ENCODE peak calls at places on chromosomes 7 and 10, in eight cellular contexts. B, C, H, W, F, N, D and Y are unnamed samples.

GRCh38 chr7:128359939-128360338 is 1.6 kb downstream of the PRRT4 start:
- DNase-seq in B (no peak), C (no peak), H (no peak), W (no peak), F (no peak), N (no peak), D (no peak), Y (no peak)

GRCh38 chr10:123428302-123428701 is 237.9 kb upstream of the GPR26 start:
- DNase-seq in B (no peak), C (no peak), H (no peak), W (no peak), F (no peak), N (no peak), D (no peak), Y (no peak)

GRCh38 chr10:44379907-44380306 is 5.0 kb downstream of the CXCL12 start:
- DNase-seq in B (no peak), C (no peak), H (no peak), W (no peak), F (no peak), N (no peak), D (no peak), Y (no peak)

GRCh38 chr10:131048595-131048994 is 262.9 kb downstream of the TCERG1L start:
- DNase-seq in B (no peak), C (no peak), H (no peak), W (no peak), F (no peak), N (no peak), D (no peak), Y (no peak)

GRCh38 chr7:150412518-150413247 is 33.6 kb downstream of the ZNF775 start:
- DNase-seq in B (no peak), C (no peak), H (no peak), W (no peak), F (no peak), N (no peak), D (no peak), Y (no peak)

GRCh38 chr10:110837418-110838120 is 34.2 kb upstream of the PDCD4 start:
- DNase-seq in B (no peak), C (no peak), H (no peak), W (no peak), F (no peak), N (no peak), D (no peak), Y (no peak)

GRCh38 chr7:2005746-2006145 is 227.0 kb downstream of the MAD1L1 start:
- DNase-seq in B (no peak), C (no peak), H (no peak), W (no peak), F (no peak), N (no peak), D (no peak), Y (no peak)

GRCh38 chr10:83988435-83988834 is 150.9 kb upstream of the GHITM start:
- DNase-seq in B (no peak), C (no peak), H (no peak), W (no peak), F (no peak), N (no peak), D (no peak), Y (peak)

GRCh38 chr10:14365231-14365744 is 34.6 kb upstream of the FRMD4A start:
- DNase-seq in B (no peak), C (no peak), H (no peak), W (no peak), F (no peak), N (no peak), D (no peak), Y (no peak)

GRCh38 chr7:92837214-92837749 is 909 bp upstream of the CDK6 start:
- DNase-seq in B (no peak), C (peak), H (no peak), W (no peak), F (no peak), N (no peak), D (no peak), Y (no peak)

GRCh38 chr10:90920986-90921643 is at the start of gene ANKRD1:
- DNase-seq in B (no peak), C (no peak), H (no peak), W (no peak), F (no peak), N (no peak), D (no peak), Y (no peak)

GRCh38 chr7:159031135-159031701 is 113.4 kb downstream of the VIPR2 start:
- DNase-seq in B (no peak), C (no peak), H (no peak), W (no peak), F (no peak), N (no peak), D (no peak), Y (no peak)